ENCODE peak calls at places on chromosomes 12 and 14, in nine cellular contexts. X, Y, F, Q, K, G, H, C and R are unnamed samples.

GRCh38 chr12:62715086-62715786 is 219.7 kb downstream of the PPM1H start:
- DNase-seq in Q (no peak), C (no peak), Y (no peak), H (no peak), X (no peak), G (no peak), F (no peak), K (no peak), R (no peak)

GRCh38 chr12:111664961-111665865 is 20.5 kb downstream of the BRAP start:
- DNase-seq in F (no peak), G (no peak), K (no peak), Y (no peak), Q (no peak), H (no peak), C (no peak), X (no peak), R (no peak)

GRCh38 chr14:62420853-62421252 is 624.4 kb downstream of the KCNH5 start:
- DNase-seq in H (no peak), Q (no peak), C (no peak), F (no peak), Y (no peak), K (no peak), G (no peak), X (no peak), R (no peak)

GRCh38 chr12:32568241-32568640 is 110.9 kb upstream of the DNM1L start:
- DNase-seq in Q (peak), X (peak), K (no peak), G (peak), Y (no peak), F (peak), C (peak), H (peak), R (peak)

GRCh38 chr12:132399092-132400010 is 70.0 kb upstream of the GALNT9 start:
- DNase-seq in F (no peak), H (no peak), Y (no peak), Q (no peak), X (no peak), C (no peak), K (peak), G (no peak), R (no peak)

GRCh38 chr12:103748002-103748401 is 93.0 kb downstream of the NT5DC3 start:
- DNase-seq in K (no peak), F (no peak), H (no peak), G (no peak), X (no peak), C (no peak), Q (no peak), Y (no peak), R (no peak)

GRCh38 chr12:124542021-124542941 is 25.1 kb downstream of the NCOR2 start:
- DNase-seq in Q (no peak), X (no peak), H (no peak), K (no peak), C (no peak), F (no peak), G (no peak), Y (no peak), R (no peak)

GRCh38 chr14:31843361-31844091 is 233.6 kb upstream of the ARHGAP5 start:
- DNase-seq in Y (no peak), Q (peak), K (no peak), G (no peak), F (no peak), X (peak), H (no peak), C (no peak), R (peak)

GRCh38 chr14:21822109-21822508 is 148.5 kb upstream of the OR4E1 start:
- DNase-seq in C (no peak), Y (no peak), G (no peak), H (no peak), F (no peak), K (no peak), Q (no peak), X (no peak), R (no peak)

GRCh38 chr14:37597538-37598084 is 2.2 kb downstream of the TTC6 start:
- DNase-seq in Y (no peak), Q (peak), F (no peak), C (no peak), G (no peak), X (peak), H (no peak), K (peak), R (peak)

GRCh38 chr12:109626378-109627115 is 53.0 kb downstream of the MVK start:
- DNase-seq in H (no peak), G (no peak), X (no peak), K (no peak), F (no peak), Q (no peak), Y (no peak), C (no peak), R (no peak)

GRCh38 chr14:67436006-67436866 is 24.3 kb upstream of the PLEK2 start:
- DNase-seq in C (no peak), G (no peak), H (no peak), X (no peak), Q (no peak), K (peak), Y (no peak), F (no peak), R (no peak)

GRCh38 chr14:102249041-102249440 is 55.9 kb downstream of the MOK start:
- DNase-seq in Y (no peak), F (peak), K (no peak), Q (peak), H (no peak), G (no peak), X (no peak), C (peak), R (peak)

GRCh38 chr14:54025661-54026060 is 69.0 kb upstream of the BMP4 start:
- DNase-seq in C (no peak), H (peak), F (peak), Q (no peak), Y (no peak), K (peak), G (no peak), X (peak), R (peak)

GRCh38 chr14:68520637-68521556 is 272.0 kb downstream of the ZFP36L1 start:
- DNase-seq in K (no peak), Y (no peak), X (no peak), G (no peak), C (no peak), Q (no peak), H (no peak), F (no peak), R (no peak)

DNA sequence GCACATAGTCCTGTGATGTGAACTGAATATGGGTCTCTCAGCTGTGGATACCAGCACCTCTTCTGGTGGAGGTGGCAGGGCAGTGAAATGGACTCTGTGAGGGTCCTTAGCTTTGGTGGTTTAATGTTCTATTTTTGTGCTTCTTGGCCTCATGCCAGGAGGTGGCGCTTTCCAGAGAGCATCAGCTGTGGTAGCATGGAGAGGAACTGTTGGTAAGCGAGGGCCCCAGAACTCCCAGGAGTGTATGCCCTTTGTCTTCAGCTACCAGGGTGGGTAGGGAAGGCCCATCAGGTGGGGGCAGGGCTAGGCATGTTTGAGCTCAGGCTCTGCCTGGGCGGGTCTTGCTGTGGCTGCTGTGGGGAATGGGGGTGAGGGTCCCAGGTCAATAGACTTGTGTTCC is 241.7 kb downstream of the AEBP2 start:
- DNase-seq in Y (no peak), F (no peak), K (no peak), C (no peak), Q (no peak), G (no peak), X (no peak), H (no peak), R (no peak)
- TF ChIP-seq CTCF in Y (no peak), F (no peak), K (no peak), C (no peak), Q (no peak), G (no peak), X (no peak), H (no peak), R (no peak)

GRCh38 chr12:90695415-90695814 is 259.6 kb downstream of the CCER1 start:
- DNase-seq in Y (no peak), F (no peak), K (no peak), G (no peak), C (no peak), H (no peak), Q (no peak), X (peak), R (peak)
- TF ChIP-seq CTCF in Y (no peak), F (peak), K (no peak), G (no peak), C (no peak), H (peak), Q (no peak), X (peak), R (peak)

GRCh38 chr12:2796187-2796663 is 1.5 kb downstream of the FKBP4 start:
- DNase-seq in C (no peak), F (no peak), K (no peak), X (peak), Q (no peak), Y (no peak), G (no peak), H (no peak), R (no peak)

GRCh38 chr12:2794261-2794735 is 472 bp upstream of the FKBP4 start:
- DNase-seq in F (peak), K (no peak), X (no peak), G (no peak), C (no peak), Y (no peak), Q (no peak), H (no peak), R (peak)

GRCh38 chr12:2793561-2793960 is 1.2 kb upstream of the FKBP4 start:
- DNase-seq in Y (no peak), H (no peak), F (no peak), K (no peak), C (no peak), Q (no peak), G (no peak), X (no peak), R (no peak)

GRCh38 chr12:2794736-2795289 is at the start of gene FKBP4:
- DNase-seq in F (peak), Y (peak), X (peak), H (peak), C (no peak), G (no peak), K (peak), Q (peak), R (peak)

DNA sequence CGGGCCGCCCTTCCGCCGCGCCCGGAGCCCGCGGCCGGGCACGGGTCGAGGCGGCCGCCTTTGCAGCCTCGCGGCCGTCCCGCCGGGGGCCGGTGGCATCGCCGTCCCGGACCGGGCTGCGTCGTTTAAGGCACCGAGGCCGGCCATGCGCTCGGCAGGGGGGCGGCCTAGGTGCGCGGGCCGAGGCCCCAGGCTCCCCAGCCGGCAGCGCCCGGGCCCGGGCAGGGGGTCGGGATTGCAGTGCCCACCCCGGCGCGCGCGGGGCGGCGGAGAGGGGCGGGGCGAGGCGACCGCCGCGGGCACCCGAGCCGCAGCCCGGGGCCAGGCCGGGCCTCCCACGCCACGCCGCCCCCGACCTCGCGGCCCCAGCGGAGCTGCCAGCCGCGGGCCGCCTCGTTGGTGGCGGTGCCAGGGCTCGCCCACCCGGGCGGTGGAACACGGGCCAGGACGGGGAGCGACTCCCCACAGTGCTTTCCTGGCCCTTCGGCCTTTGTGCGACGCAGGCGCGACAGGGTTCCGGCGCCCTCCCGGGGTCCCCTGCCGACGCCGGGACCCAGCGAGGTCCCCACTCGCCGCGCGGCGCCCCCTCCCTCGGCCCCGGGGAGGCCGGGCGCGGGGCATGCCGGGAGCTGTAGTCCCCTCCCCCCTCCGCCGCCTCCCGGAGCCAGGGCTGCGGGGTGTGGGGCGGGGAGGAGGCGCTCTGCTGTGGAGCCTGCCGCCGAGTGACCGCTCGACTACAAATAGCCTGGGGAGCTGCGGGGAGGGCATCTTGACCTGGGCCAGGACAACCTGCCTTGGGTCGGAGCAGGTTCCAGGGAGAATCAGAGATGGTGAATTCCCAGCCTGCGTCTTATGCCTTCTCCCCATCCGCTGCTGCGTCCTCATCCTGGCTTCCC is 769 bp downstream of the FKBP4 start:
- DNase-seq in F (peak), X (peak), Y (peak), G (no peak), K (peak), H (no peak), Q (peak), C (no peak), R (peak)
- TF ChIP-seq CTCF in F (no peak), X (no peak), Y (peak), G (no peak), K (no peak), H (no peak), Q (no peak), C (no peak), R (no peak)

GRCh38 chr12:116215021-116215420 is 62.5 kb downstream of the MED13L start:
- DNase-seq in X (no peak), C (no peak), F (no peak), Q (no peak), G (no peak), H (no peak), K (no peak), Y (no peak), R (no peak)

GRCh38 chr12:116216022-116216756 is 61.3 kb downstream of the MED13L start:
- DNase-seq in X (no peak), Q (no peak), Y (no peak), K (no peak), C (no peak), H (no peak), F (no peak), G (no peak), R (no peak)

GRCh38 chr12:116222358-116222757 is 55.1 kb downstream of the MED13L start:
- DNase-seq in C (peak), Y (no peak), G (peak), H (peak), F (peak), K (no peak), X (peak), Q (peak), R (peak)

GRCh38 chr12:116217045-116217444 is 60.4 kb downstream of the MED13L start:
- DNase-seq in G (no peak), Q (no peak), H (no peak), C (no peak), X (no peak), Y (no peak), K (no peak), F (no peak), R (no peak)

GRCh38 chr12:116220756-116221155 is 56.7 kb downstream of the MED13L start:
- DNase-seq in K (no peak), G (no peak), X (no peak), Q (no peak), H (no peak), Y (no peak), F (no peak), C (no peak), R (no peak)
- TF ChIP-seq CTCF in K (no peak), G (no peak), X (no peak), Q (peak), H (no peak), Y (no peak), F (no peak), C (no peak), R (peak)

GRCh38 chr12:47903927-47904646 is 707 bp downstream of the VDR start:
- DNase-seq in X (peak), Y (peak), G (peak), K (no peak), F (peak), C (peak), H (peak), Q (peak), R (peak)

GRCh38 chr12:47903151-47903611 is 1.6 kb downstream of the VDR start:
- DNase-seq in H (peak), Y (peak), C (peak), Q (peak), X (peak), F (peak), G (peak), K (no peak), R (peak)

GRCh38 chr12:47902131-47902639 is 2.6 kb downstream of the VDR start:
- DNase-seq in G (no peak), Q (no peak), H (no peak), F (no peak), K (no peak), C (no peak), X (no peak), Y (no peak), R (no peak)

GRCh38 chr12:47905313-47905730 is 528 bp upstream of the VDR start:
- DNase-seq in C (no peak), G (no peak), Y (peak), X (peak), F (no peak), H (no peak), K (peak), Q (no peak), R (no peak)

GRCh38 chr12:47904647-47905312 is at the start of gene VDR:
- DNase-seq in Q (peak), K (peak), Y (peak), F (peak), C (no peak), G (no peak), H (no peak), X (peak), R (peak)
- TF ChIP-seq CTCF in Q (peak), K (peak), Y (peak), F (peak), C (peak), G (peak), H (peak), X (peak), R (peak)

GRCh38 chr12:93128332-93128707 is 199.2 kb upstream of the EEA1 start:
- DNase-seq in Y (no peak), Q (no peak), X (no peak), G (no peak), C (no peak), K (no peak), H (no peak), F (no peak), R (no peak)

GRCh38 chr12:93127107-93127560 is 198.0 kb upstream of the EEA1 start:
- DNase-seq in X (peak), G (no peak), H (no peak), Y (no peak), F (no peak), K (no peak), C (no peak), Q (no peak), R (peak)

GRCh38 chr12:93125126-93125525 is 196.0 kb upstream of the EEA1 start:
- DNase-seq in H (no peak), K (no peak), F (no peak), Y (no peak), G (no peak), C (no peak), X (no peak), Q (no peak), R (peak)

GRCh38 chr12:93126069-93126474 is 197.0 kb upstream of the EEA1 start:
- DNase-seq in Q (no peak), H (no peak), G (no peak), Y (no peak), F (no peak), C (no peak), K (no peak), X (no peak), R (no peak)

DNA sequence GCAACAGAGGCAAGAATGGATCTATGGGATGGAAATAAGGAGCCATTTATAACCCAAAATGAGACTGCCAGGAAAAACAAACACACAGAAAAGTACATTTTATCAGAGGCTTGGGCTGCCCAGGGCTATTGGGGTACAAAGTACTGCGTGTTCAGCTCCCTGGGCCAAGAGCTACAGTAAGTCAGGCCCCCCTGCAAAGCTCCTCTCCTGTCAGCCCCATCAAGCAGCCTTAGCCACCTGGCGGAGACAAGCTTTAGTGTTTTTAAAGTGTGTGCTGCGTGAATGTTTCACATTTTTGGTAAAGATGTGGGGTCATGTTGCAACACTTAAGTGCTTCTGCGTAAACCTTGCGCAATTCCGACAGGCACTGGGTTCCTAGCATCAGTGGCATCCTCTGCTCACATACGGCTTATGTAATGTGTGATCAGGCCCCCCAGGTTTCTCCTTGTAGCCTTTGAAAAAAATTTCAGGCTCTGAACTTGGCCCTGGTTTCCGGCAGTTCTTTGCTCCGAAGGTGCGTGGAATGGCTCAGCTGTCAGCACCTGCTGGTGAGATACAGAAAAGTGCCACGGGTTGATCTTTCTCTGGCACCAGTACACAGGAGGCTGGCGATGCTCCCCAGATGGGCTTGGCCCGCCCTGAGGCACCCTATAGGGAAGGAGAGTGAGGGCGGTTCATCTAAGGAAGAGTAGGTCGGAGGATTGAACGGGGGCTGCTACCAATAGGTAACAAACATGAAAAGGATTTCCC is 198.7 kb upstream of the EEA1 start:
- DNase-seq in G (no peak), F (peak), Q (peak), K (no peak), H (peak), C (no peak), Y (no peak), X (peak), R (peak)
- TF ChIP-seq CTCF in G (peak), F (peak), Q (peak), K (no peak), H (peak), C (no peak), Y (no peak), X (no peak), R (peak)

GRCh38 chr12:49673446-49674317 is 33.5 kb downstream of the FMNL3 start:
- DNase-seq in H (peak), K (peak), F (peak), Y (peak), G (peak), X (peak), Q (peak), C (no peak), R (peak)
- TF ChIP-seq CTCF in H (peak), K (peak), F (peak), Y (no peak), G (peak), X (peak), Q (peak), C (peak), R (peak)

DNA sequence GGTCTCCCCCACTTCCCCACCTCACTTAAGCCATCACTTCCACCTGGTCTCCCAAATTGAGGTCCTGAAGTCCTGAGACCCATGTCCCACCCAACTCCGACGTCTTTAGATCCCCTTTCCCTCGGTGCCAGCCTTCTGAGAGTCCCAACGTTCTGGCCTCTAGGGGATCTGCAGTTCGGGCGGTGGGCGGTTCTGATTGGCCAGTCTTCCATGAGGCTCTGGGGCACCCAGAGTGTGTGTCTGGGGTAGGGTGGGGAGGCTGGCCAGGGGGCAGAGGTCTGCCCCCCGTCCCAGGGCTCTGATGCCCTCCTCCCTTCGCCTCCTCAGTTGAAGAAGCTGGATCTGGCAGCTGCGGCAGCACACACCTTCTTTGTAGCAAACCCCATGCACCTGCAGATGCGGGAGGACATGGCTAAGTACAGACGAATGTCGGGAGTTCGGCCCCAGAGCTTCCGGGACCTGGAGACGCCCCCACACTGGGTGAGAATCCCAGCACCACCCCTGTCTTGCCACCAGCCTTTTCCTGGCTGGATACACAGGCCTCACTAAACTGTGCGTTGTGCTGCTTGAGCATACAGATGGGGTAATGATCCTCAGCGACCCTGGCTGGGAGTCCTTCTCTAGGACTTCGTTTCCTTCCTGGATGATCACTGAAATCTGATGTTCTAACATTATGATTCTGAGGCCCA is 1.5 kb downstream of the P3H3 start:
- DNase-seq in Q (no peak), Y (no peak), G (no peak), H (no peak), X (peak), F (peak), K (peak), C (no peak), R (peak)
- TF ChIP-seq CTCF in Q (peak), Y (no peak), G (no peak), H (peak), X (peak), F (peak), K (peak), C (peak), R (peak)